ENCODE peak calls at places on chromosomes 7 and 10, in six cellular contexts. One of them, this sample, is unnamed.

GRCh38 chr10:76080406-76080805 is 649.0 kb downstream of the LRMDA start:
- DNase-seq in heart left ventricle: no peak
- DNase-seq in tibial artery: no peak
- DNase-seq in GM12878: no peak
- DNase-seq in left ventricle myocardium inferior: no peak
- DNase-seq in Panc1: no peak
- DNase-seq in this sample: peak; percentile 64

GRCh38 chr7:130142654-130143333 is 62.4 kb downstream of the TMEM209 start:
- DNase-seq in tibial artery: no peak
- DNase-seq in heart left ventricle: no peak
- DNase-seq in GM12878: no peak
- DNase-seq in left ventricle myocardium inferior: no peak
- DNase-seq in Panc1: no peak
- DNase-seq in this sample: no peak

GRCh38 chr7:101911800-101912705 is 94.6 kb downstream of the CUX1 start:
- DNase-seq in tibial artery: no peak
- DNase-seq in heart left ventricle: no peak
- DNase-seq in GM12878: no peak
- DNase-seq in Panc1: no peak
- DNase-seq in left ventricle myocardium inferior: peak; percentile 53
- DNase-seq in this sample: no peak

GRCh38 chr7:98867271-98867701 is 2.5 kb downstream of the TMEM130 start:
- DNase-seq in left ventricle myocardium inferior: no peak
- DNase-seq in Panc1: no peak
- DNase-seq in heart left ventricle: no peak
- DNase-seq in GM12878: no peak
- DNase-seq in tibial artery: peak; percentile 84
- DNase-seq in this sample: no peak

GRCh38 chr7:157335256-157335655 is 1.5 kb upstream of the DNAJB6 start:
- DNase-seq in heart left ventricle: no peak
- DNase-seq in left ventricle myocardium inferior: no peak
- DNase-seq in Panc1: no peak
- DNase-seq in GM12878: no peak
- DNase-seq in tibial artery: no peak
- DNase-seq in this sample: no peak

GRCh38 chr10:30431435-30431911 is 2.5 kb upstream of the MAP3K8 start:
- DNase-seq in tibial artery: no peak
- DNase-seq in left ventricle myocardium inferior: peak; percentile 41
- DNase-seq in Panc1: no peak
- DNase-seq in heart left ventricle: peak; percentile 62
- DNase-seq in GM12878: no peak
- DNase-seq in this sample: no peak

GRCh38 chr10:66639351-66639750 is 286.5 kb upstream of the LRRTM3 start:
- DNase-seq in left ventricle myocardium inferior: no peak
- DNase-seq in heart left ventricle: no peak
- DNase-seq in GM12878: no peak
- DNase-seq in Panc1: no peak
- DNase-seq in tibial artery: no peak
- DNase-seq in this sample: no peak

GRCh38 chr7:17392846-17393245 is 94.4 kb downstream of the AHR start:
- DNase-seq in left ventricle myocardium inferior: no peak
- DNase-seq in Panc1: no peak
- DNase-seq in GM12878: no peak
- DNase-seq in heart left ventricle: no peak
- DNase-seq in tibial artery: no peak
- DNase-seq in this sample: no peak

GRCh38 chr7:34165927-34166550 is 260.7 kb downstream of the BMPER start:
- DNase-seq in left ventricle myocardium inferior: no peak
- DNase-seq in GM12878: no peak
- DNase-seq in Panc1: no peak
- DNase-seq in tibial artery: no peak
- DNase-seq in heart left ventricle: no peak
- DNase-seq in this sample: no peak

GRCh38 chr7:46449743-46450142 is 528.7 kb upstream of the IGFBP3 start:
- DNase-seq in left ventricle myocardium inferior: no peak
- DNase-seq in Panc1: no peak
- DNase-seq in heart left ventricle: no peak
- DNase-seq in tibial artery: no peak
- DNase-seq in GM12878: no peak
- DNase-seq in this sample: no peak

GRCh38 chr7:41133700-41134099 is 569.2 kb downstream of the INHBA start:
- DNase-seq in tibial artery: no peak
- DNase-seq in GM12878: no peak
- DNase-seq in heart left ventricle: no peak
- DNase-seq in Panc1: no peak
- DNase-seq in left ventricle myocardium inferior: no peak
- DNase-seq in this sample: no peak

GRCh38 chr10:47189802-47190201 is 110.2 kb upstream of the GDF10 start:
- DNase-seq in GM12878: no peak
- DNase-seq in left ventricle myocardium inferior: no peak
- DNase-seq in tibial artery: no peak
- DNase-seq in Panc1: no peak
- DNase-seq in heart left ventricle: no peak
- DNase-seq in this sample: no peak

DNA sequence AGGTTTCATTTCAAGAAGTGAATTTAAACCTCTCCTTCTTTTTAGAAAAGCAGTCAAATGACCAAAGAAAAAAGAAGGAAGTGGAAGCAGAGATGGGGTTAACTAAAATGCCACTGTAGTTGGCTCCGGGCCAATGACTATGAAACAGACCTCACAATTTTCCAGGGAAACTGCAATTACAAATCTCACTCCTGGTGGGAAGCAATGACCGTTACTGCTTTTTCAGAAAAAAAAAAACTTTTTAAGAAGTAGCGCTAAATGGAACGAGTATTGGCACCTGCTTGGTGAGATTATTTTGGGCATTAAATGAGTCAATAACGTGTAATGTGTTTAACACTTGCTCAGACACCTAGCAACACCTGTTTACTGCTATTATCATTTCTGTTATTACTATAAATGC is 1.2 kb downstream of the SFRP4 start:
- DNase-seq in heart left ventricle: peak; percentile 29
- DNase-seq in left ventricle myocardium inferior: no peak
- DNase-seq in Panc1: no peak
- DNase-seq in GM12878: no peak
- DNase-seq in tibial artery: no peak
- DNase-seq in this sample: no peak
- H3K4me3 ChIP-seq in heart left ventricle: no peak overlapping the region
- H3K4me3 ChIP-seq in left ventricle myocardium inferior: peak overlapping the region; percentile 67
- H3K4me3 ChIP-seq in Panc1: no peak overlapping the region
- H3K4me3 ChIP-seq in GM12878: no peak overlapping the region
- H3K4me3 ChIP-seq in tibial artery: peak overlapping the region; percentile 66
- H3K4me3 ChIP-seq in this sample: no peak overlapping the region

DNA sequence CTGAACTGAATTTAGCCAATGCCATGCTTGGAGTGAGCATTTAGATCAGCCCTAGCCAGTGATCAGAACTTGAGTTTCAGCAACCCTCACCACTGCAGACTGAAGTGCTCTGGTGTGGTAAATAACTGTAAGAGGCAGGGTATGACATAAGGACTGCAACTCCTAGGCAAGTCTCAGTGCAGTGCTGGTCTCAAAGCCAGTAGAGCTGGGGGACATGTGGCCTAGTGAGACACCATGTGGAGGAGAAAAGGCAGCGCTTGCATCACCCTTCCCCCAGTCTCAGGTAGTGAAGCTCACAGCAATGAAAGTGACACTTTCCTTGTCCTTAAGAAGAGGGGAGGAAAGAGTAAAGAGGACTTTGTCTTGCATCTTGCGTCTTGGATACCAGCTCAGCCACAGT is 386.8 kb upstream of the POT1 start:
- DNase-seq in heart left ventricle: no peak
- DNase-seq in GM12878: no peak
- DNase-seq in tibial artery: no peak
- DNase-seq in Panc1: peak; percentile 54
- DNase-seq in left ventricle myocardium inferior: no peak
- DNase-seq in this sample: no peak
- TF ChIP-seq CTCF in heart left ventricle: no peak
- TF ChIP-seq CTCF in GM12878: no peak
- TF ChIP-seq CTCF in tibial artery: no peak
- TF ChIP-seq CTCF in Panc1: peak; percentile 35
- TF ChIP-seq CTCF in left ventricle myocardium inferior: no peak
- TF ChIP-seq CTCF in this sample: no peak

GRCh38 chr7:117859246-117859812 is 13.9 kb downstream of the CTTNBP2 start:
- DNase-seq in heart left ventricle: no peak
- DNase-seq in left ventricle myocardium inferior: no peak
- DNase-seq in Panc1: no peak
- DNase-seq in tibial artery: no peak
- DNase-seq in GM12878: no peak
- DNase-seq in this sample: no peak
- H3K4me3 ChIP-seq in heart left ventricle: no peak overlapping the region
- H3K4me3 ChIP-seq in left ventricle myocardium inferior: no peak overlapping the region
- H3K4me3 ChIP-seq in Panc1: no peak overlapping the region
- H3K4me3 ChIP-seq in tibial artery: no peak overlapping the region
- H3K4me3 ChIP-seq in GM12878: no peak overlapping the region
- H3K4me3 ChIP-seq in this sample: no peak overlapping the region

GRCh38 chr7:115827305-115828045 is 203.1 kb downstream of the TFEC start:
- DNase-seq in left ventricle myocardium inferior: no peak
- DNase-seq in Panc1: no peak
- DNase-seq in tibial artery: no peak
- DNase-seq in GM12878: no peak
- DNase-seq in heart left ventricle: no peak
- DNase-seq in this sample: no peak

GRCh38 chr7:115822801-115823200 is 207.8 kb downstream of the TFEC start:
- DNase-seq in Panc1: no peak
- DNase-seq in tibial artery: no peak
- DNase-seq in GM12878: no peak
- DNase-seq in left ventricle myocardium inferior: no peak
- DNase-seq in heart left ventricle: no peak
- DNase-seq in this sample: no peak

GRCh38 chr7:115831371-115831770 is 199.2 kb downstream of the TFEC start:
- DNase-seq in tibial artery: no peak
- DNase-seq in Panc1: no peak
- DNase-seq in left ventricle myocardium inferior: no peak
- DNase-seq in heart left ventricle: no peak
- DNase-seq in GM12878: no peak
- DNase-seq in this sample: no peak

GRCh38 chr7:115822380-115822779 is 208.2 kb downstream of the TFEC start:
- DNase-seq in tibial artery: no peak
- DNase-seq in GM12878: no peak
- DNase-seq in heart left ventricle: no peak
- DNase-seq in Panc1: no peak
- DNase-seq in left ventricle myocardium inferior: no peak
- DNase-seq in this sample: no peak

DNA sequence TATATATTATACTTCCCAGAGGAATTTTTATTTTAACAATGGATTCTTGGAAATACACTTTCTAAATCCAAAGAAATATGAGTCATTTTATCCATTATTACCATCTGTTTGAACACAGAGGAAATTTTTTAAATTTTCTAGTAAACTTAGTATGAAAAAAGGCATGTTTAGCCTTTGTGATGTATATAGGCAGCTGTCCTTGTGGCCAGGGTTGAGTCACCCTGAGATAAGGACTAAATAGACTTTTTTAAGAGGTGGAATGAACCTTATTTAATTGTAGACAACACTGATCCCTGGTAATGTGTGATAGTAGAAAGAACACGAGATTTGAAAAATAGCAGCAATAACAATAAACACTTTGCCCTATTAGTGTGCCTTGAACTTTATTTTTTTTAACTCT is 204.8 kb downstream of the TFEC start:
- DNase-seq in tibial artery: no peak
- DNase-seq in GM12878: no peak
- DNase-seq in left ventricle myocardium inferior: no peak
- DNase-seq in Panc1: no peak
- DNase-seq in heart left ventricle: no peak
- DNase-seq in this sample: peak; percentile 19
- TF ChIP-seq CTCF in tibial artery: no peak
- TF ChIP-seq CTCF in GM12878: no peak
- TF ChIP-seq CTCF in left ventricle myocardium inferior: no peak
- TF ChIP-seq CTCF in Panc1: no peak
- TF ChIP-seq CTCF in heart left ventricle: no peak
- TF ChIP-seq CTCF in this sample: no peak

GRCh38 chr10:48672596-48673255 is 11.9 kb upstream of the WDFY4 start:
- DNase-seq in Panc1: no peak
- DNase-seq in tibial artery: no peak
- DNase-seq in left ventricle myocardium inferior: no peak
- DNase-seq in heart left ventricle: no peak
- DNase-seq in GM12878: peak; percentile 73
- DNase-seq in this sample: no peak
- H3K4me3 ChIP-seq in Panc1: no peak overlapping the region
- H3K4me3 ChIP-seq in tibial artery: no peak overlapping the region
- H3K4me3 ChIP-seq in left ventricle myocardium inferior: no peak overlapping the region
- H3K4me3 ChIP-seq in heart left ventricle: no peak overlapping the region
- H3K4me3 ChIP-seq in GM12878: peak overlapping the region; percentile 56
- H3K4me3 ChIP-seq in this sample: no peak overlapping the region

GRCh38 chr10:14578060-14578952 is 196.4 kb downstream of the FAM107B start:
- DNase-seq in left ventricle myocardium inferior: no peak
- DNase-seq in GM12878: no peak
- DNase-seq in heart left ventricle: no peak
- DNase-seq in tibial artery: peak; percentile 76
- DNase-seq in Panc1: no peak
- DNase-seq in this sample: no peak
- TF ChIP-seq CTCF in left ventricle myocardium inferior: no peak
- TF ChIP-seq CTCF in GM12878: no peak
- TF ChIP-seq CTCF in heart left ventricle: no peak
- TF ChIP-seq CTCF in tibial artery: no peak
- TF ChIP-seq CTCF in Panc1: no peak
- TF ChIP-seq CTCF in this sample: no peak

GRCh38 chr7:111092406-111093160 is 1.7 kb downstream of the LRRN3 start:
- DNase-seq in tibial artery: no peak
- DNase-seq in Panc1: no peak
- DNase-seq in left ventricle myocardium inferior: no peak
- DNase-seq in heart left ventricle: no peak
- DNase-seq in GM12878: no peak
- DNase-seq in this sample: no peak
- H3K4me3 ChIP-seq in tibial artery: peak overlapping the region; percentile 41
- H3K4me3 ChIP-seq in Panc1: peak overlapping the region; percentile 34
- H3K4me3 ChIP-seq in left ventricle myocardium inferior: peak overlapping the region; percentile 66
- H3K4me3 ChIP-seq in heart left ventricle: no peak overlapping the region
- H3K4me3 ChIP-seq in GM12878: no peak overlapping the region
- H3K4me3 ChIP-seq in this sample: no peak overlapping the region

GRCh38 chr10:43075612-43076003 is 1.3 kb upstream of the RET start:
- DNase-seq in heart left ventricle: no peak
- DNase-seq in GM12878: no peak
- DNase-seq in left ventricle myocardium inferior: no peak
- DNase-seq in Panc1: no peak
- DNase-seq in tibial artery: no peak
- DNase-seq in this sample: no peak
- TF ChIP-seq CTCF in heart left ventricle: no peak
- TF ChIP-seq CTCF in GM12878: peak; percentile 17
- TF ChIP-seq CTCF in left ventricle myocardium inferior: peak; percentile 14
- TF ChIP-seq CTCF in Panc1: peak; percentile 77
- TF ChIP-seq CTCF in tibial artery: no peak
- TF ChIP-seq CTCF in this sample: peak; percentile 16

GRCh38 chr10:35342381-35342780 is 6.1 kb downstream of the CCNY start:
- DNase-seq in heart left ventricle: no peak
- DNase-seq in GM12878: no peak
- DNase-seq in tibial artery: no peak
- DNase-seq in left ventricle myocardium inferior: no peak
- DNase-seq in Panc1: no peak
- DNase-seq in this sample: no peak

GRCh38 chr10:35340975-35341374 is 4.7 kb downstream of the CCNY start:
- DNase-seq in Panc1: no peak
- DNase-seq in tibial artery: no peak
- DNase-seq in left ventricle myocardium inferior: no peak
- DNase-seq in heart left ventricle: no peak
- DNase-seq in GM12878: no peak
- DNase-seq in this sample: no peak

GRCh38 chr10:35339946-35340345 is 3.6 kb downstream of the CCNY start:
- DNase-seq in heart left ventricle: no peak
- DNase-seq in left ventricle myocardium inferior: no peak
- DNase-seq in GM12878: peak; percentile 65
- DNase-seq in Panc1: no peak
- DNase-seq in tibial artery: no peak
- DNase-seq in this sample: no peak

GRCh38 chr10:35343739-35344138 is 7.4 kb downstream of the CCNY start:
- DNase-seq in heart left ventricle: no peak
- DNase-seq in GM12878: no peak
- DNase-seq in left ventricle myocardium inferior: no peak
- DNase-seq in tibial artery: no peak
- DNase-seq in Panc1: no peak
- DNase-seq in this sample: no peak

GRCh38 chr10:35341521-35341920 is 5.2 kb downstream of the CCNY start:
- DNase-seq in Panc1: no peak
- DNase-seq in left ventricle myocardium inferior: no peak
- DNase-seq in heart left ventricle: no peak
- DNase-seq in tibial artery: no peak
- DNase-seq in GM12878: peak; percentile 80
- DNase-seq in this sample: no peak
- H3K4me3 ChIP-seq in Panc1: no peak overlapping the region
- H3K4me3 ChIP-seq in left ventricle myocardium inferior: peak overlapping the region; percentile 22
- H3K4me3 ChIP-seq in heart left ventricle: no peak overlapping the region
- H3K4me3 ChIP-seq in tibial artery: no peak overlapping the region
- H3K4me3 ChIP-seq in GM12878: peak overlapping the region; percentile 55
- H3K4me3 ChIP-seq in this sample: no peak overlapping the region